ENCODE peak calls at places on chromosomes 4 and X, in four cellular contexts. X is T-helper 9 cell, W is sciatic nerve, B is AG08396. Y is an unnamed sample.

GRCh38 chr4:161555689-161556660 is 607.8 kb downstream of the FSTL5 start:
- DNase-seq in X (no peak), W (no peak), B (no peak), Y (no peak)

GRCh38 chr4:87521757-87522374 is 7.3 kb downstream of the SPARCL1 start:
- DNase-seq in X (no peak), W (no peak), B (no peak), Y (no peak)

GRCh38 chrX:140180585-140180984 is 215.3 kb upstream of the CXorf66 start:
- DNase-seq in X (no peak), W (no peak), B (no peak), Y (no peak)

GRCh38 chr4:145954924-145955339 is 16.3 kb upstream of the ZNF827 start:
- DNase-seq in X (no peak), W (no peak), B (peak; percentile 18), Y (peak; percentile 72)

GRCh38 chr4:119300072-119300387 is 21.9 kb downstream of the FABP2 start:
- DNase-seq in X (peak; percentile 12), W (peak; percentile 64), B (peak; percentile 43), Y (no peak)

GRCh38 chr4:41638806-41639205 is 100.8 kb downstream of the LIMCH1 start:
- DNase-seq in X (no peak), W (no peak), B (no peak), Y (no peak)

GRCh38 chr4:53193111-53193510 is 172.8 kb downstream of the SCFD2 start:
- DNase-seq in X (no peak), W (no peak), B (no peak), Y (no peak)

GRCh38 chrX:56729152-56729557 is at the start of gene NBDY:
- DNase-seq in X (peak; percentile 9), W (no peak), B (peak; percentile 15), Y (no peak)

GRCh38 chrX:16077811-16078210 is 45.6 kb upstream of the GRPR start:
- DNase-seq in X (no peak), W (no peak), B (no peak), Y (no peak)

GRCh38 chr4:187380181-187380581 is 615.4 kb upstream of the ZFP42 start:
- DNase-seq in X (no peak), W (no peak), B (no peak), Y (no peak)

GRCh38 chr4:108370291-108370690 is 201.6 kb upstream of the LEF1 start:
- DNase-seq in X (no peak), W (no peak), B (no peak), Y (no peak)

GRCh38 chrX:12921886-12922599 is 15.6 kb downstream of the TLR8 start:
- DNase-seq in X (no peak), W (no peak), B (no peak), Y (no peak)

GRCh38 chr4:69617083-69617694 is 22.3 kb downstream of the UGT2A2 start:
- DNase-seq in X (no peak), W (no peak), B (no peak), Y (no peak)

GRCh38 chr4:105050896-105051295 is 95.8 kb upstream of the TET2 start:
- DNase-seq in X (no peak), W (no peak), B (no peak), Y (no peak)

GRCh38 chrX:110208092-110208491 is 109.8 kb downstream of the AMMECR1 start:
- DNase-seq in X (no peak), W (no peak), B (no peak), Y (no peak)

GRCh38 chr4:98517444-98518021 is 140.9 kb downstream of the TSPAN5 start:
- DNase-seq in X (no peak), W (no peak), B (no peak), Y (no peak)

GRCh38 chr4:16194199-16194598 is 32.1 kb downstream of the TAPT1 start:
- DNase-seq in X (no peak), W (no peak), B (no peak), Y (no peak)

GRCh38 chr4:84238247-84239090 is 260.6 kb downstream of the NKX6-1 start:
- DNase-seq in X (no peak), W (no peak), B (no peak), Y (no peak)

GRCh38 chr4:31896349-31896748 is 1176.2 kb downstream of the PCDH7 start:
- DNase-seq in X (no peak), W (no peak), B (no peak), Y (no peak)

GRCh38 chr4:34193451-34194154 is 2050.7 kb downstream of the ARAP2 start:
- DNase-seq in X (no peak), W (no peak), B (no peak), Y (no peak)

GRCh38 chr4:114057746-114058145 is 78.3 kb upstream of the ARSJ start:
- DNase-seq in X (no peak), W (no peak), B (no peak), Y (no peak)

GRCh38 chr4:134867027-134867426 is 665.4 kb upstream of the PABPC4L start:
- DNase-seq in X (no peak), W (no peak), B (no peak), Y (no peak)

GRCh38 chr4:110869114-110869513 is 246.2 kb upstream of the PITX2 start:
- DNase-seq in X (no peak), W (no peak), B (peak; percentile 35), Y (no peak)

GRCh38 chr4:79857811-79858210 is 215.2 kb downstream of the ANTXR2 start:
- DNase-seq in X (no peak), W (no peak), B (no peak), Y (no peak)

Y was measured in RWPE2.